ENCODE peak calls at places on chromosomes 1 and 21, in eight cellular contexts. G is HCT116, H is AG04450, V is IMR-90, S is uterus, N is mesendoderm, U is lower lobe of right lung, P is transverse colon. K is an unnamed sample.

GRCh38 chr1:30414851-30415165 is 308.6 kb downstream of the MATN1 start:
- DNase-seq in N (no peak), S (peak), U (no peak), P (no peak), H (no peak), G (no peak), V (no peak), K (no peak)

GRCh38 chr1:182617734-182618288 is 13.6 kb upstream of the RGS16 start:
- DNase-seq in S (no peak), H (no peak), N (peak), V (peak), P (no peak), G (peak), U (no peak), K (no peak)

GRCh38 chr1:13675222-13675621 is 24.8 kb upstream of the PRDM2 start:
- DNase-seq in N (no peak), P (no peak), H (no peak), U (no peak), G (no peak), V (no peak), S (no peak), K (no peak)

GRCh38 chr1:109963864-109964263 is 20.7 kb upstream of the AHCYL1 start:
- DNase-seq in V (no peak), S (no peak), P (no peak), U (no peak), H (no peak), G (no peak), N (no peak), K (no peak)

GRCh38 chr1:241074507-241074906 is 282.5 kb downstream of the RGS7 start:
- DNase-seq in N (no peak), P (no peak), S (no peak), U (no peak), V (no peak), H (no peak), G (no peak), K (no peak)

GRCh38 chr1:98824724-98825123 is 163.2 kb downstream of the SNX7 start:
- DNase-seq in H (no peak), N (no peak), V (no peak), S (no peak), U (no peak), P (no peak), G (no peak), K (no peak)

GRCh38 chr1:80217377-80217986 is 1211.0 kb upstream of the ADGRL4 start:
- DNase-seq in V (peak), H (peak), S (no peak), U (no peak), G (peak), N (peak), P (no peak), K (peak)

GRCh38 chr1:43008425-43009108 is 49.9 kb upstream of the SLC2A1 start:
- DNase-seq in S (no peak), H (no peak), G (peak), V (no peak), P (no peak), U (no peak), N (peak), K (no peak)

GRCh38 chr1:83077411-83077810 is 921.5 kb downstream of the TTLL7 start:
- DNase-seq in G (no peak), S (no peak), P (no peak), N (no peak), H (no peak), U (no peak), V (no peak), K (no peak)

GRCh38 chr21:45987121-45987711 is 5.6 kb downstream of the COL6A1 start:
- DNase-seq in V (no peak), S (peak), G (no peak), U (no peak), N (no peak), P (no peak), H (no peak), K (no peak)

GRCh38 chr1:27349784-27350672 is 8.2 kb downstream of the SYTL1 start:
- DNase-seq in G (no peak), H (peak), P (peak), S (no peak), U (peak), V (peak), N (peak), K (no peak)

GRCh38 chr1:205495237-205495823 is 9.1 kb upstream of the CDK18 start:
- DNase-seq in U (no peak), N (peak), G (no peak), P (peak), V (no peak), S (no peak), H (no peak), K (no peak)

GRCh38 chr1:199857103-199857502 is 170.4 kb upstream of the NR5A2 start:
- DNase-seq in S (no peak), V (peak), N (peak), H (no peak), G (no peak), P (no peak), U (no peak), K (no peak)

GRCh38 chr1:21696931-21697330 is 27.8 kb upstream of the RAP1GAP start:
- DNase-seq in H (no peak), V (peak), N (no peak), S (no peak), G (no peak), P (no peak), U (no peak), K (no peak)

GRCh38 chr1:59543211-59543668 is 246.3 kb downstream of the FGGY start:
- DNase-seq in P (no peak), S (no peak), G (no peak), V (no peak), N (peak), U (no peak), H (no peak), K (no peak)

GRCh38 chr21:33943293-33943692 is 27.7 kb upstream of the ATP5PO start:
- DNase-seq in V (no peak), U (no peak), P (no peak), N (no peak), G (no peak), S (no peak), H (no peak), K (no peak)

GRCh38 chr1:41155105-41155504 is 87.0 kb downstream of the SCMH1 start:
- DNase-seq in G (no peak), U (no peak), V (no peak), S (no peak), N (no peak), H (no peak), P (no peak), K (no peak)

GRCh38 chr21:42038826-42039425 is 28.8 kb upstream of the ZBTB21 start:
- DNase-seq in S (no peak), N (no peak), U (no peak), V (peak), G (no peak), P (no peak), H (peak), K (no peak)

GRCh38 chr1:203906932-203907331 is 45.5 kb downstream of the SNRPE start:
- DNase-seq in N (peak), G (peak), U (no peak), H (peak), P (no peak), S (no peak), V (peak), K (peak)

GRCh38 chr1:29364101-29364678 is 127.9 kb downstream of the PTPRU start:
- DNase-seq in P (no peak), G (no peak), V (no peak), U (no peak), N (no peak), S (no peak), H (no peak), K (no peak)

GRCh38 chr1:169487561-169487960 is 1.8 kb upstream of the SLC19A2 start:
- DNase-seq in P (no peak), H (no peak), G (no peak), S (no peak), U (no peak), V (no peak), N (no peak), K (no peak)

GRCh38 chr1:145961109-145961424 is 3.2 kb upstream of the LIX1L start:
- DNase-seq in S (no peak), V (no peak), G (no peak), N (no peak), H (no peak), P (no peak), U (no peak), K (no peak)

GRCh38 chr1:923991-924618 is 382 bp downstream of the SAMD11 start:
- DNase-seq in P (no peak), G (no peak), V (no peak), U (no peak), H (no peak), S (no peak), N (no peak), K (no peak)

GRCh38 chr1:187157115-187157514 is 328.4 kb downstream of the PLA2G4A start:
- DNase-seq in P (no peak), N (no peak), U (no peak), S (no peak), H (no peak), V (peak), G (no peak), K (no peak)

GRCh38 chr1:198167436-198167934 is 10.7 kb downstream of the NEK7 start:
- DNase-seq in H (no peak), S (no peak), V (peak), G (no peak), U (no peak), N (no peak), P (no peak), K (no peak)

GRCh38 chr1:19689131-19689757 is 24.6 kb downstream of the HTR6 start:
- DNase-seq in N (no peak), V (no peak), H (no peak), P (no peak), G (no peak), U (no peak), S (no peak), K (no peak)

GRCh38 chr1:225660544-225660946 is 7.6 kb upstream of the ENAH start:
- DNase-seq in H (no peak), P (no peak), S (no peak), U (no peak), G (no peak), V (no peak), N (no peak), K (no peak)

GRCh38 chr21:46540087-46540710 is 64.7 kb downstream of the S100B start:
- DNase-seq in U (no peak), H (no peak), V (no peak), N (no peak), S (no peak), G (no peak), P (no peak), K (no peak)

GRCh38 chr1:10509823-10510509 is 35.2 kb downstream of the PEX14 start:
- DNase-seq in G (no peak), P (no peak), V (no peak), S (no peak), N (no peak), U (no peak), H (no peak), K (no peak)
- H3K27ac ChIP-seq in G (no peak), P (peak), V (peak), S (peak), N (no peak), U (peak), H (peak), K (peak)

DNA sequence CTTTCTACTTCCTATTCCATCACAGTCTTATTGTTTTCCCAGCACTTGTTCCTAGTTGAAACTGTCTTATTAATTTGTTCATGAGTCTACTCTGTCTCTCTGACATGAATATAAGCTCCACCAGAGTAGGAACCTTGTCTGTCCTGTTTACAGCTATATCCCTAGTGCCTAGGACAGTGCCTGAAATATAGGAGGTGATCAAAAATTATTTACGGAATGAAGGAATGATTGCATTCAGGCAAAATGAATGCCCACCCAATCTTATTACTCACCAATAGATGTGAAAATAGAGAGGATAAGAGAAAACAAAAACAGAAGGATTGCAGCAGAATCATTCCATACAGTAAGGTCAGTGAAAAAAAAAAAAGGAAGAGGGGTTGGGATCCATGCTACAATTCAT is 1.1 kb downstream of the TXNDC12 start:
- DNase-seq in H (no peak), G (no peak), U (no peak), P (no peak), S (no peak), V (no peak), N (no peak), K (no peak)
- H3K27ac ChIP-seq in H (no peak), G (no peak), U (no peak), P (peak), S (no peak), V (no peak), N (no peak), K (peak)

GRCh38 chr1:160710531-160711252 is 930 bp downstream of the CD48 start:
- DNase-seq in V (no peak), N (no peak), G (no peak), H (no peak), S (no peak), U (no peak), P (no peak), K (no peak)
- H3K27ac ChIP-seq in V (no peak), N (no peak), G (no peak), H (no peak), S (no peak), U (peak), P (peak), K (no peak)

DNA sequence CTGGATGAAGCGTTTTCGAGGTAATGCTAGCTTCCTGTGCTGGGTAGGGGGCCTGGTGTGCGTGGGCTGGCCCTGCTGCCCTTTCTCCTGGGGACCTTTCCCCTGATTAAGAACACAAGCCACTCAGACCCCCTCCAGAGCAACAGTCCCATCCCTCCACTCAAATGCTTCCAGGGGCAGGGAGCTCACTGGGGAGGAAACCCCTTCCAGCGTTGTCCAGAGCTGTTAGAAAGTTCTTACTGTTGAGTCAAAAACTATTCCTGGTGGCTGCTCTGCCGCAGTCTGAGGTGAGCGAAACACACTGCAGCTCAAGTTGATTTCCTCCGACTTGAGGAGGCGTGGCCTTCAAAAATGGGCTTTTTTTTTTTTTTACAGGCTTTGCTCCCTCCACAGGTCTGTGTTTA is 21.8 kb downstream of the LDLRAP1 start:
- DNase-seq in V (peak), H (no peak), N (no peak), G (no peak), P (no peak), U (no peak), S (no peak), K (no peak)
- H3K27ac ChIP-seq in V (peak), H (no peak), N (peak), G (no peak), P (peak), U (peak), S (peak), K (no peak)

K was measured in epithelial cell of prostate.